ENCODE peak calls at places on chromosomes 13 and 19, in four cellular contexts. J, K, X and T are unnamed samples.

GRCh38 chr19:54456423-54457373 is 6.9 kb downstream of the LENG9 start:
- DNase-seq in K (no peak), X (no peak), J (no peak), T (no peak)

GRCh38 chr19:55173717-55174409 is 6.2 kb downstream of the SYT5 start:
- DNase-seq in J (peak; percentile 85), X (peak; percentile 42), K (peak; percentile 90), T (peak; percentile 84)

GRCh38 chr13:65292488-65292901 is 1937.6 kb downstream of the PCDH9 start:
- DNase-seq in J (peak; percentile 25), X (no peak), K (peak; percentile 8), T (no peak)

GRCh38 chr13:39311619-39312018 is 273.4 kb downstream of the NHLRC3 start:
- DNase-seq in X (no peak), J (no peak), K (peak; percentile 3), T (no peak)

GRCh38 chr19:28393574-28394336 is 819.2 kb downstream of the UQCRFS1 start:
- DNase-seq in X (no peak), K (peak; percentile 17), J (no peak), T (peak; percentile 85)

GRCh38 chr19:3368848-3369336 is 2.5 kb downstream of the NFIC start:
- DNase-seq in X (no peak), J (no peak), K (peak; percentile 56), T (no peak)

GRCh38 chr19:47417107-47417745 is 2.1 kb downstream of the MEIS3 start:
- DNase-seq in J (no peak), X (no peak), K (no peak), T (no peak)

GRCh38 chr13:56735537-56735942 is 405.2 kb upstream of the PRR20A start:
- DNase-seq in X (no peak), J (no peak), K (no peak), T (no peak)

GRCh38 chr13:50129065-50129922 is 114.0 kb downstream of the KCNRG start:
- DNase-seq in X (peak; percentile 87), J (no peak), K (no peak), T (peak; percentile 72)

GRCh38 chr19:13615890-13616289 is 109.6 kb upstream of the CACNA1A start:
- DNase-seq in J (no peak), K (no peak), X (no peak), T (no peak)

DNA sequence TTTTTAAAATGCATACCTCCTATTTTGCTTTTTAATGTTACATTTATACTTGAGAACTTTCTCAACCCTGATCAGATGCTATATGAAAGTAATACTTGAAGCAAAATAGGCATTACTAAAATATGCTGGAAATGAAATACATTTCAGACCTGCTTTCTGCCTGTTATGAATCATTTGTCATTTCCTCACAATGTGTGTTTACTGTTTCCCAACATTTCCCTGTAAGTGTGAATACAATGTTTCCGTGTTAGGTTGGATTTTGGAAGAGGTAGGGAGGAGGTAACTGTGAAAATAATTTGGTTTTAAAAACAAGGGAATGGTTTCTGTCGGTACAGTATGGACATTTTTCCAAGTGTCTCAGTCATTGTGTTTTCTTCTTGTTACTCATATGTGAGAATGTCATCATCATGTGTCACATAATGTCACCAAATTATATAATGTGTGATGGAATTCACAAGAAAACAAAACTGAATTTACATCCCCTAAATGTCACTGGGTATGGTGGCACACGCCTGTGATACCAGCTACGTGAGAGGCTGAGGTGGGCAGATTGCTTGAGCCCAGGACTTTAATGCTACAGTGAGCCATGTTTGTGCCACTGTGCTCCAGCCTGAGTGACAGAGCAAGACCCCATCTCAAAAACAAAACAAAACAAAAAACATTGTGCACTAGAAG is 43.0 kb downstream of the ZAR1L start:
- DNase-seq in K (peak; percentile 46), X (no peak), J (no peak), T (no peak)
- H3K4me3 ChIP-seq in K (no peak overlapping the region), X (no peak overlapping the region), J (no peak overlapping the region), T (no peak overlapping the region)

GRCh38 chr13:99125335-99125915 is 75.2 kb upstream of the UBAC2 start:
- DNase-seq in K (peak; percentile 14), X (no peak), J (no peak), T (no peak)

GRCh38 chr13:99123101-99124045 is 77.3 kb upstream of the UBAC2 start:
- DNase-seq in X (no peak), K (peak; percentile 73), J (no peak), T (no peak)

GRCh38 chr13:99122171-99122570 is 78.5 kb upstream of the UBAC2 start:
- DNase-seq in J (no peak), X (no peak), K (no peak), T (no peak)

GRCh38 chr13:99124695-99125334 is 75.8 kb upstream of the UBAC2 start:
- DNase-seq in J (peak; percentile 67), K (peak; percentile 69), X (no peak), T (peak; percentile 33)

DNA sequence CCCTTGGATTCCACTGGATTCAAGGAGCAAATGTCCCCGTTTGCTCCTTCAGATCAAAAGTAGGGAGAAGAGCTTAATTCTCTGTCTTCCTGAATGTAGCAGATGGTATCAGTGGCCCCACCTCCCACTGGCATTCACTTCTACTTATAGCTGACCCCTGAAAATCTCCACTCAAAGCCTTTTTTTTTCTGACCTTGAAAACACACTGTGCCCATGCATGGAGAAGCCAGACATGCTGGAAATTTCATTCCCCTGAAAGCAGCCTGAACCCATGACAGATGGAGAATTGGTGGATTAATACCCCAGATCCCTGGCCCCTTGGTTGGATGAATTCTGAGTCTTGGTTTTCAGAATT is 76.6 kb upstream of the UBAC2 start:
- DNase-seq in J (no peak), X (no peak), K (no peak), T (no peak)
- H3K4me2 ChIP-seq in J (no peak overlapping the region), X (no peak overlapping the region), K (no peak overlapping the region), T (no peak overlapping the region)

GRCh38 chr13:42318570-42318969 is 46.6 kb downstream of the AKAP11 start:
- DNase-seq in J (no peak), X (no peak), K (no peak), T (no peak)
- H3K9me2 ChIP-seq in J (no peaks in the 10 kb centered on the region), X (no peaks in the 10 kb centered on the region), K (no peaks in the 10 kb centered on the region), T (no peaks in the 10 kb centered on the region)

GRCh38 chr13:46178821-46179220 is 3.2 kb downstream of the LCP1 start:
- DNase-seq in J (no peak), K (no peak), X (no peak), T (no peak)
- H3K4me3 ChIP-seq in J (no peak overlapping the region), K (no peak overlapping the region), X (peak overlapping the region; percentile 90), T (peak overlapping the region; percentile 92)

GRCh38 chr13:112880976-112881540 is 88.0 kb upstream of the MCF2L start:
- DNase-seq in X (no peak), K (no peak), J (no peak), T (no peak)
- H3K4me2 ChIP-seq in X (no peak overlapping the region), K (no peak overlapping the region), J (no peak overlapping the region), T (no peak overlapping the region)

DNA sequence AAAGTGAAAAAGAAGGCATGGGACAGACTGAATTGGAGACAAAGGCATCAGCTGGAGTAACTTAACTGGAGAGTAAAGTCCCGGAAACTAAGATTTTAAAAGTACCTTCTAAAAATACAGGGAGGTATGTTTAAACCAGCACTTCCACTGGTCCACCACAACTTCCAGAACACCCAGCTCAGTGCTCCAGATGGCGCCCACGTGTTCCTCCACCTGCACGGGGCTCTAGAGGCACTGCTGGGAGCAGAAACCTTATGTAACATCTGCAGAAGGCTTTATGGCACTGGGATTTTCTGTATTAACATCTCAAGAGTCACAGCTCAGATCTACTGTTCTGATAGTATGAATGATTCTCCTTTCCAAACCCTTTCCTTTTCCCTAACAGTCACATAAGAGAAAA is 252.1 kb downstream of the DCLK1 start:
- DNase-seq in X (no peak), K (no peak), J (no peak), T (no peak)
- H3K9me2 ChIP-seq in X (no peaks in the 10 kb centered on the region), K (no peaks in the 10 kb centered on the region), J (no peaks in the 10 kb centered on the region), T (no peaks in the 10 kb centered on the region)

DNA sequence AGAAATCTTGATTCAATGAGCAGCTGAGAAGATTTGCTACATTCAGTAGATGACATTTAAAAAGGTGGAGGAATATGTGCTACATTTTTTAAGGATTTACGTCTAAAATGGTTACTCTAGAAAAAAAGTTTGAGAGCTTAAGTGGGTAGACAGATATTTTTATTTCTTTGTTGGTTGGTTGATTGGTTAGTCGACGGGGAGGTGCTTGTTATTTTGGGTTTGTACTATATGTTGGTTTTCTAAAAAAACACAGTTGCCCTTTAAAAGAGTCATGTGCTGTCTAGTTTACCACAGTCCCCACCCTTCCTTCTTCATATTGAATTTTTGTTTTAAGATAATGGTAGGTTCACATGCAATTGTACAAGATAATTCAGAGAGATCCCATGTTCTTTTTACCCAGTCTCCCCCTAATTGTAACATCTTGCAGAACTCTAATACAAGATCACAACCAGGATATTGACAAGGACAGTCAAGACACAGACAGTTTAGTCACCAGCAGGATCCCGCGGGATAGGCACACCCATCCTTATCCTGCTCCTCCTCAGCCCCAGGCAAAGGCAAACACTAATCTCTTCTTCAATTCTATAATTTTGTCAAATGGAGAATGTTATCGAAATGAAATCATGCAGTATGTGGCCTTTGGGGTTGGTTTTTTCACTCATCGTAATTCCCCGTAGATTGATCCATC is 171.4 kb downstream of the FOXO1 start:
- DNase-seq in J (peak; percentile 32), K (no peak), X (no peak), T (no peak)
- H3K4me3 ChIP-seq in J (no peak overlapping the region), K (no peak overlapping the region), X (no peak overlapping the region), T (no peak overlapping the region)